ENCODE peak calls at places on chromosomes 7 and 10, in nine cellular contexts. Q is uterus; C is ovary; V is naive thymus-derived CD4-positive, alpha-beta T cell; R is psoas muscle; M is neural progenitor cell; I is small intestine; W is iPS DF 6.9; N is mucosa of descending colon. L is an unnamed sample.

GRCh38 chr10:74334221-74334620 is 183.2 kb downstream of the ADK start:
- DNase-seq in Q (no peak), C (no peak), V (no peak), R (no peak), M (no peak), I (no peak), W (no peak), N (no peak), L (no peak)

GRCh38 chr7:128103498-128104108 is 72.4 kb upstream of the LRRC4 start:
- DNase-seq in Q (no peak), C (peak; percentile 74), V (no peak), R (peak; percentile 54), M (no peak), I (peak; percentile 25), W (no peak), N (peak; percentile 19), L (no peak)

GRCh38 chr10:110747609-110748464 is 103.7 kb downstream of the RBM20 start:
- DNase-seq in Q (no peak), C (no peak), V (no peak), R (no peak), M (no peak), I (no peak), W (no peak), N (no peak), L (no peak)

GRCh38 chr7:41046778-41047177 is 656.1 kb downstream of the INHBA start:
- DNase-seq in Q (no peak), C (no peak), V (no peak), R (no peak), M (no peak), I (no peak), W (no peak), N (no peak), L (no peak)

GRCh38 chr10:97356318-97356914 is 21.9 kb upstream of the FRAT2 start:
- DNase-seq in Q (no peak), C (no peak), V (no peak), R (no peak), M (no peak), I (no peak), W (no peak), N (no peak), L (no peak)

GRCh38 chr10:98328640-98329039 is 60.6 kb upstream of the LOXL4 start:
- DNase-seq in Q (no peak), C (no peak), V (no peak), R (no peak), M (no peak), I (no peak), W (no peak), N (no peak), L (no peak)

GRCh38 chr10:95277614-95278013 is 13.2 kb downstream of the PDLIM1 start:
- DNase-seq in Q (no peak), C (no peak), V (no peak), R (no peak), M (no peak), I (no peak), W (no peak), N (peak; percentile 15), L (no peak)

GRCh38 chr7:47453093-47454056 is 128.5 kb downstream of the TNS3 start:
- DNase-seq in Q (peak; percentile 79), C (no peak), V (no peak), R (peak; percentile 80), M (no peak), I (peak; percentile 49), W (no peak), N (peak; percentile 62), L (peak; percentile 65)

GRCh38 chr7:35700327-35700726 is 5.4 kb upstream of the HERPUD2 start:
- DNase-seq in Q (no peak), C (no peak), V (no peak), R (no peak), M (no peak), I (no peak), W (no peak), N (no peak), L (no peak)

GRCh38 chr10:50855015-50855414 is 30.4 kb downstream of the A1CF start:
- DNase-seq in Q (no peak), C (no peak), V (no peak), R (no peak), M (no peak), I (no peak), W (no peak), N (no peak), L (no peak)

GRCh38 chr10:82277591-82277990 is 402.6 kb downstream of the NRG3 start:
- DNase-seq in Q (no peak), C (no peak), V (no peak), R (no peak), M (no peak), I (no peak), W (no peak), N (no peak), L (no peak)

GRCh38 chr10:119549247-119549999 is 6.9 kb upstream of the RGS10 start:
- DNase-seq in Q (no peak), C (no peak), V (no peak), R (no peak), M (no peak), I (no peak), W (no peak), N (no peak), L (no peak)

GRCh38 chr10:51895209-51895608 is 195.8 kb upstream of the CSTF2T start:
- DNase-seq in Q (peak; percentile 58), C (peak; percentile 49), V (no peak), R (peak; percentile 50), M (no peak), I (no peak), W (no peak), N (no peak), L (no peak)

GRCh38 chr10:71431216-71431944 is 34.7 kb downstream of the CDH23 start:
- DNase-seq in Q (no peak), C (peak; percentile 71), V (no peak), R (no peak), M (no peak), I (no peak), W (no peak), N (no peak), L (no peak)

GRCh38 chr7:133718131-133718530 is 409.0 kb upstream of the LRGUK start:
- DNase-seq in Q (no peak), C (no peak), V (no peak), R (no peak), M (no peak), I (no peak), W (no peak), N (no peak), L (no peak)

GRCh38 chr7:127798769-127799372 is 146.9 kb downstream of the SND1 start:
- DNase-seq in Q (no peak), C (no peak), V (no peak), R (no peak), M (no peak), I (no peak), W (no peak), N (no peak), L (no peak)

GRCh38 chr7:105046414-105046813 is 32.4 kb downstream of the KMT2E start:
- DNase-seq in Q (no peak), C (no peak), V (no peak), R (no peak), M (no peak), I (no peak), W (no peak), N (no peak), L (no peak)

GRCh38 chr7:6160191-6160623 is 112.2 kb downstream of the CYTH3 start:
- DNase-seq in Q (peak; percentile 79), C (peak; percentile 75), V (no peak), R (peak; percentile 71), M (peak; percentile 80), I (peak; percentile 28), W (peak; percentile 20), N (peak; percentile 41), L (peak; percentile 44)

GRCh38 chr10:116690356-116691078 is 51.8 kb downstream of the HSPA12A start:
- DNase-seq in Q (peak; percentile 53), C (peak; percentile 67), V (no peak), R (peak; percentile 42), M (peak; percentile 72), I (no peak), W (no peak), N (peak; percentile 38), L (no peak)

GRCh38 chr7:30906014-30906413 is 5.6 kb upstream of the AQP1 start:
- DNase-seq in Q (no peak), C (no peak), V (no peak), R (no peak), M (no peak), I (peak; percentile 40), W (no peak), N (no peak), L (peak; percentile 32)
- H3K4me1 ChIP-seq in Q (peaks cover 2% of the 10 kb centered on the region), C (peaks cover 4% of the 10 kb centered on the region), V (no peaks in the 10 kb centered on the region), R (no peaks in the 10 kb centered on the region), M (peaks cover 4% of the 10 kb centered on the region), I (peaks cover 3% of the 10 kb centered on the region), W (peaks cover 1% of the 10 kb centered on the region), N (peaks cover 12% of the 10 kb centered on the region), L (peaks cover 31% of the 10 kb centered on the region)

GRCh38 chr7:2510130-2510776 is 9.3 kb upstream of the LFNG start:
- DNase-seq in Q (no peak), C (no peak), V (no peak), R (no peak), M (no peak), I (no peak), W (no peak), N (no peak), L (no peak)
- H3K4me1 ChIP-seq in Q (peaks cover 4% of the 10 kb centered on the region), C (no peaks in the 10 kb centered on the region), V (peaks cover 58% of the 10 kb centered on the region), R (peaks cover 20% of the 10 kb centered on the region), M (peaks cover 44% of the 10 kb centered on the region), I (peaks cover 11% of the 10 kb centered on the region), W (peaks cover 2% of the 10 kb centered on the region), N (peaks cover 26% of the 10 kb centered on the region), L (peaks cover 26% of the 10 kb centered on the region)

GRCh38 chr7:83492802-83493201 is 156.1 kb downstream of the SEMA3E start:
- DNase-seq in Q (no peak), C (no peak), V (no peak), R (no peak), M (no peak), I (no peak), W (no peak), N (no peak), L (no peak)

GRCh38 chr7:83484266-83484665 is 164.7 kb downstream of the SEMA3E start:
- DNase-seq in Q (no peak), C (no peak), V (no peak), R (no peak), M (no peak), I (no peak), W (no peak), N (no peak), L (no peak)

GRCh38 chr7:83486536-83486935 is 162.4 kb downstream of the SEMA3E start:
- DNase-seq in Q (no peak), C (no peak), V (no peak), R (no peak), M (no peak), I (no peak), W (no peak), N (no peak), L (no peak)

DNA sequence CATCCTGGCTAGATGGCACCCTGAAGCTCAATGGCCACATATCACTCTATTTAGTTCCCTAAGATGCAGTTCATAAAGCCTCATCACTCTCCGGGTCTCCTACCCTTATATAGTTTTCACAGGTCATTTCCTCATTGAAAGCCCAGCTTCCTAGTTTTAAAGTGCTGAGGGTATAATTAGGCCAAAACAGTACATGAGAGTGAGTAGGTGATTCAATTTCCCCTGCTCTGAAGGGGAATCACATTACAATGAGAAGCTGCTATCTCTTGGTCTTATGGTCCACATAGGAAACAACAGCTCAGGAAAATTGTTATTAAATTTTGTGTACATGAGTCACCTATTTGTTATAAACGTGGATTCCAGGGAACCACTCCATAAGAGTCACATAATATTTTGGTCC is 162.0 kb downstream of the SEMA3E start:
- DNase-seq in Q (no peak), C (no peak), V (no peak), R (no peak), M (no peak), I (no peak), W (no peak), N (no peak), L (no peak)
- H3K4me1 ChIP-seq in Q (no peaks in the 10 kb centered on the region), C (no peaks in the 10 kb centered on the region), V (no peaks in the 10 kb centered on the region), R (no peaks in the 10 kb centered on the region), M (no peaks in the 10 kb centered on the region), I (no peaks in the 10 kb centered on the region), W (no peaks in the 10 kb centered on the region), N (no peaks in the 10 kb centered on the region), L (no peaks in the 10 kb centered on the region)

GRCh38 chr10:123879596-123880257 is 11.9 kb downstream of the CPXM2 start:
- DNase-seq in Q (no peak), C (no peak), V (no peak), R (no peak), M (no peak), I (peak; percentile 66), W (no peak), N (no peak), L (no peak)
- H3K4me1 ChIP-seq in Q (no peaks in the 10 kb centered on the region), C (no peaks in the 10 kb centered on the region), V (no peaks in the 10 kb centered on the region), R (no peaks in the 10 kb centered on the region), M (no peaks in the 10 kb centered on the region), I (no peaks in the 10 kb centered on the region), W (no peaks in the 10 kb centered on the region), N (no peaks in the 10 kb centered on the region), L (no peaks in the 10 kb centered on the region)

L was measured in transverse colon.